ENCODE peak calls at places on chromosome 2, in eight cellular contexts. W, J, U, H, D, Z, B and P are unnamed samples.

GRCh38 chr2:129014432-129014831 is 695.8 kb upstream of the HS6ST1 start:
- DNase-seq in B (no peak), W (no peak), U (no peak), J (no peak), H (no peak), Z (no peak), D (no peak), P (no peak)

GRCh38 chr2:61605245-61605644 is 67.1 kb upstream of the XPO1 start:
- DNase-seq in B (no peak), H (no peak), D (no peak), J (no peak), U (no peak), W (no peak), Z (no peak), P (no peak)

GRCh38 chr2:208820289-208820688 is 413.7 kb downstream of the PTH2R start:
- DNase-seq in J (no peak), B (no peak), Z (no peak), U (no peak), W (no peak), H (no peak), D (no peak), P (peak; percentile 3)

GRCh38 chr2:145984541-145984940 is 1464.6 kb upstream of the ZEB2 start:
- DNase-seq in J (no peak), Z (no peak), W (no peak), H (peak; percentile 26), U (no peak), D (no peak), B (no peak), P (no peak)

GRCh38 chr2:177254433-177255226 is 9.9 kb downstream of the NFE2L2 start:
- DNase-seq in B (no peak), U (no peak), Z (no peak), W (no peak), H (no peak), D (peak; percentile 57), J (peak; percentile 47), P (no peak)

GRCh38 chr2:168526641-168527040 is 70.6 kb downstream of the CERS6 start:
- DNase-seq in W (no peak), B (no peak), U (no peak), D (no peak), Z (peak; percentile 71), H (no peak), J (no peak), P (no peak)

GRCh38 chr2:237558918-237559645 is 7.3 kb upstream of the PRLH start:
- DNase-seq in Z (peak; percentile 90), U (peak; percentile 51), B (no peak), J (no peak), D (peak; percentile 74), H (no peak), W (no peak), P (no peak)

GRCh38 chr2:239119346-239120126 is 271.7 kb downstream of the TWIST2 start:
- DNase-seq in H (no peak), B (no peak), D (no peak), U (no peak), J (no peak), W (no peak), Z (no peak), P (no peak)

GRCh38 chr2:45895477-45895876 is 244.0 kb downstream of the PRKCE start:
- DNase-seq in J (no peak), H (no peak), W (no peak), D (no peak), Z (no peak), U (no peak), B (no peak), P (no peak)

GRCh38 chr2:10123281-10123680 is 742 bp downstream of the RRM2 start:
- DNase-seq in U (no peak), H (no peak), W (no peak), D (no peak), B (no peak), J (no peak), Z (no peak), P (no peak)

GRCh38 chr2:120669121-120669952 is 66.3 kb upstream of the GLI2 start:
- DNase-seq in U (no peak), B (no peak), W (no peak), H (no peak), Z (no peak), J (no peak), D (peak; percentile 60), P (no peak)

GRCh38 chr2:28470759-28471158 is 25.1 kb upstream of the PLB1 start:
- DNase-seq in W (no peak), J (no peak), Z (no peak), B (no peak), U (no peak), H (peak; percentile 81), D (no peak), P (no peak)

GRCh38 chr2:151878655-151879563 is 50.7 kb upstream of the ARL5A start:
- DNase-seq in Z (no peak), J (no peak), B (no peak), W (no peak), D (no peak), U (no peak), H (no peak), P (no peak)

GRCh38 chr2:183623227-183623626 is 499.0 kb downstream of the NUP35 start:
- DNase-seq in U (no peak), B (no peak), J (no peak), Z (no peak), D (no peak), H (no peak), W (no peak), P (no peak)

GRCh38 chr2:7191927-7192326 is 274.7 kb downstream of the RNF144A start:
- DNase-seq in D (no peak), U (no peak), J (peak; percentile 43), W (no peak), Z (no peak), B (no peak), H (peak; percentile 91), P (no peak)

GRCh38 chr2:230170532-230170931 is 49.3 kb downstream of the SP110 start:
- DNase-seq in Z (no peak), W (no peak), H (no peak), J (no peak), U (no peak), D (no peak), B (no peak), P (no peak)

GRCh38 chr2:23789012-23789411 is 137.9 kb downstream of the ATAD2B start:
- DNase-seq in W (no peak), J (no peak), Z (no peak), U (no peak), H (no peak), D (no peak), B (no peak), P (no peak)

GRCh38 chr2:152025678-152026287 is 73.1 kb downstream of the CACNB4 start:
- DNase-seq in B (peak; percentile 68), U (peak; percentile 85), Z (peak; percentile 78), H (peak; percentile 25), W (peak; percentile 65), D (peak; percentile 90), J (peak; percentile 84), P (peak; percentile 90)

GRCh38 chr2:39942970-39943369 is 163.9 kb upstream of the THUMPD2 start:
- DNase-seq in U (no peak), B (no peak), J (no peak), Z (no peak), W (no peak), H (no peak), D (no peak), P (no peak)

GRCh38 chr2:221370942-221371221 is 201.2 kb downstream of the EPHA4 start:
- DNase-seq in J (no peak), H (no peak), W (no peak), U (no peak), Z (no peak), D (no peak), B (no peak), P (no peak)

GRCh38 chr2:221371347-221371746 is 200.8 kb downstream of the EPHA4 start:
- DNase-seq in H (no peak), J (no peak), D (no peak), B (no peak), U (no peak), W (no peak), Z (no peak), P (no peak)

GRCh38 chr2:221370076-221370941 is 201.8 kb downstream of the EPHA4 start:
- DNase-seq in D (no peak), H (no peak), B (no peak), U (no peak), W (no peak), Z (no peak), J (no peak), P (no peak)

GRCh38 chr2:221374234-221374633 is 197.9 kb downstream of the EPHA4 start:
- DNase-seq in W (no peak), U (no peak), H (no peak), Z (no peak), D (no peak), B (no peak), J (no peak), P (no peak)

GRCh38 chr2:221372156-221372870 is 199.8 kb downstream of the EPHA4 start:
- DNase-seq in Z (no peak), B (no peak), W (no peak), U (no peak), H (no peak), J (no peak), D (no peak), P (no peak)
- TF ChIP-seq CTCF in Z (no peak), B (no peak), W (no peak), U (no peak), H (no peak), J (peak; percentile 28), D (no peak), P (no peak)

GRCh38 chr2:48912110-48912509 is 156.6 kb upstream of the LHCGR start:
- DNase-seq in W (no peak), B (no peak), U (no peak), H (no peak), Z (no peak), J (no peak), D (no peak), P (no peak)
- TF ChIP-seq CTCF in W (no peak), B (no peak), U (no peak), H (no peak), Z (no peak), J (no peak), D (no peak), P (no peak)

GRCh38 chr2:95346738-95347671 is 49.9 kb downstream of the KCNIP3 start:
- DNase-seq in Z (no peak), D (no peak), U (peak; percentile 30), H (no peak), J (peak; percentile 50), B (no peak), W (no peak), P (no peak)
- TF ChIP-seq CTCF in Z (no peak), D (no peak), U (no peak), H (peak; percentile 5), J (no peak), B (no peak), W (no peak), P (no peak)

GRCh38 chr2:189798312-189799029 is 14.2 kb downstream of the PMS1 start:
- DNase-seq in U (no peak), H (no peak), Z (no peak), W (peak; percentile 18), J (no peak), B (peak; percentile 17), D (no peak), P (peak; percentile 58)

GRCh38 chr2:189799531-189799930 is 15.3 kb downstream of the PMS1 start:
- DNase-seq in J (no peak), U (no peak), H (no peak), Z (peak; percentile 45), B (no peak), D (no peak), W (no peak), P (no peak)

GRCh38 chr2:189797902-189798301 is 13.7 kb downstream of the PMS1 start:
- DNase-seq in Z (no peak), U (no peak), B (no peak), W (no peak), D (no peak), H (no peak), J (no peak), P (no peak)

GRCh38 chr2:189802396-189802912 is 18.2 kb downstream of the PMS1 start:
- DNase-seq in B (no peak), W (no peak), U (no peak), Z (no peak), H (no peak), J (no peak), D (no peak), P (no peak)

GRCh38 chr2:189799030-189799331 is 14.7 kb downstream of the PMS1 start:
- DNase-seq in H (no peak), B (no peak), D (no peak), J (no peak), W (no peak), Z (no peak), U (no peak), P (no peak)
- TF ChIP-seq CTCF in H (no peak), B (no peak), D (no peak), J (no peak), W (no peak), Z (peak; percentile 1), U (no peak), P (no peak)